ENCODE peak calls at places on chromosome 1, in five cellular contexts. H, Q, Z, M and D are unnamed samples.
A peak's percentile ranks its signal among the peaks of the same experiment; 100 is the strongest.

GRCh38 chr1:226432586-226433360 is 24.9 kb upstream of the PARP1 start:
- DNase-seq in M (no peak), H (no peak), Q (no peak), Z (no peak), D (no peak)

GRCh38 chr1:205424881-205425635 is 3.2 kb upstream of the LEMD1 start:
- DNase-seq in H (no peak), Q (no peak), M (no peak), Z (no peak), D (no peak)

GRCh38 chr1:245222931-245223330 is 68.1 kb downstream of the KIF26B start:
- DNase-seq in Z (no peak), H (no peak), M (no peak), Q (no peak), D (no peak)

GRCh38 chr1:240109920-240110685 is 18.4 kb downstream of the FMN2 start:
- DNase-seq in Z (no peak), Q (no peak), M (no peak), H (no peak), D (no peak)

GRCh38 chr1:27863552-27863943 is 8.8 kb upstream of the THEMIS2 start:
- DNase-seq in H (no peak), M (no peak), Q (no peak), Z (no peak), D (no peak)

GRCh38 chr1:212774584-212774983 is 17.0 kb downstream of the NSL1 start:
- DNase-seq in Z (no peak), M (no peak), Q (peak; percentile 26), H (no peak), D (no peak)

GRCh38 chr1:209728466-209728865 is 23.8 kb downstream of the HSD11B1 start:
- DNase-seq in Z (no peak), H (no peak), Q (no peak), M (no peak), D (no peak)

GRCh38 chr1:27235827-27236226 is 1.4 kb downstream of the WDTC1 start:
- DNase-seq in Q (no peak), H (no peak), M (no peak), Z (no peak), D (no peak)

GRCh38 chr1:33696962-33697361 is 166.9 kb upstream of the HMGB4 start:
- DNase-seq in Z (no peak), H (no peak), M (no peak), Q (no peak), D (no peak)

GRCh38 chr1:54564312-54565112 is 16.5 kb downstream of the ACOT11 start:
- DNase-seq in Q (peak; percentile 93), M (no peak), Z (peak; percentile 97), H (no peak), D (peak; percentile 20)

GRCh38 chr1:7611421-7612010 is 159.6 kb upstream of the VAMP3 start:
- DNase-seq in M (no peak), H (no peak), Z (no peak), Q (no peak), D (no peak)

GRCh38 chr1:204398197-204399125 is 13.2 kb downstream of the PPP1R15B start:
- DNase-seq in Q (peak; percentile 91), M (no peak), H (peak; percentile 70), Z (peak; percentile 92), D (peak; percentile 90)

GRCh38 chr1:184698001-184698400 is 56.7 kb downstream of the EDEM3 start:
- DNase-seq in Z (no peak), H (no peak), Q (no peak), M (no peak), D (no peak)

GRCh38 chr1:68571499-68571898 is 74.6 kb upstream of the DEPDC1 start:
- DNase-seq in H (no peak), Z (no peak), M (no peak), Q (no peak), D (no peak)